ENCODE peak calls at places on chromosomes 12 and 14, in six cellular contexts. C is neural progenitor cell, A is HCT116, L is GM23248, K is IMR-90, X is MM.1S. P is an unnamed sample.

GRCh38 chr12:7031306-7031705 is 13.0 kb upstream of the LPCAT3 start:
- DNase-seq in X (no peak), C (no peak), L (no peak), K (no peak), A (no peak), P (no peak)

GRCh38 chr12:23757541-23757962 is 191.9 kb downstream of the SOX5 start:
- DNase-seq in C (peak), X (no peak), K (no peak), A (no peak), L (no peak), P (peak)

GRCh38 chr12:124484067-124484466 is 83.3 kb downstream of the NCOR2 start:
- DNase-seq in X (no peak), L (no peak), A (no peak), C (no peak), K (no peak), P (no peak)

GRCh38 chr12:69679119-69679518 is 20.0 kb downstream of the BEST3 start:
- DNase-seq in A (no peak), C (no peak), L (no peak), X (no peak), K (peak), P (peak)

GRCh38 chr14:65373671-65374039 is 38.9 kb upstream of the FUT8 start:
- DNase-seq in C (no peak), L (peak), K (no peak), A (no peak), X (no peak), P (no peak)

GRCh38 chr12:29655861-29656260 is 127.9 kb downstream of the TMTC1 start:
- DNase-seq in C (no peak), L (no peak), X (peak), A (no peak), K (peak), P (no peak)

GRCh38 chr12:90520002-90520734 is 434.8 kb downstream of the CCER1 start:
- DNase-seq in L (no peak), X (no peak), C (no peak), A (no peak), K (no peak), P (peak)

GRCh38 chr12:52557481-52557880 is 4.5 kb upstream of the KRT71 start:
- DNase-seq in X (no peak), K (no peak), C (no peak), A (no peak), L (no peak), P (no peak)

GRCh38 chr12:80268924-80269749 is 169.8 kb downstream of the OTOGL start:
- DNase-seq in K (peak), X (no peak), L (peak), C (no peak), A (peak), P (peak)

GRCh38 chr14:104094709-104095425 is 9.4 kb downstream of the ASPG start:
- DNase-seq in C (peak), A (no peak), L (peak), X (peak), K (no peak), P (peak)

GRCh38 chr12:49868952-49869815 is 26.3 kb upstream of the BCDIN3D start:
- DNase-seq in K (peak), L (peak), X (no peak), C (no peak), A (no peak), P (peak)

GRCh38 chr14:74942164-74942563 is 13.2 kb downstream of the PGF start:
- DNase-seq in A (no peak), K (no peak), L (no peak), X (no peak), C (no peak), P (no peak)

GRCh38 chr14:88914956-88915355 is 90.5 kb downstream of the TTC8 start:
- DNase-seq in A (no peak), L (no peak), K (no peak), X (no peak), C (no peak), P (no peak)

GRCh38 chr14:90341784-90342183 is 10.0 kb upstream of the NRDE2 start:
- DNase-seq in A (no peak), K (no peak), L (no peak), C (no peak), X (no peak), P (no peak)

GRCh38 chr14:48967419-48967818 is 618.8 kb downstream of the RPS29 start:
- DNase-seq in K (peak), A (no peak), L (no peak), X (no peak), C (no peak), P (no peak)

GRCh38 chr12:108949976-108950375 is 70.1 kb downstream of the DAO start:
- DNase-seq in L (no peak), A (no peak), C (no peak), K (no peak), X (no peak), P (no peak)

GRCh38 chr12:123089631-123090353 is 61.1 kb downstream of the PITPNM2 start:
- DNase-seq in L (peak), A (peak), X (no peak), C (no peak), K (peak), P (peak)

GRCh38 chr12:67909091-67909531 is 80.1 kb upstream of the IFNG-AS1 start:
- DNase-seq in C (no peak), X (no peak), A (no peak), L (peak), K (peak), P (no peak)

GRCh38 chr12:6950401-6950801 is 755 bp upstream of the PTPN6 start:
- DNase-seq in A (no peak), C (no peak), L (no peak), X (no peak), K (no peak), P (no peak)

GRCh38 chr12:84727964-84728363 is 184.6 kb downstream of the SLC6A15 start:
- DNase-seq in A (no peak), L (peak), C (no peak), X (peak), K (no peak), P (no peak)

GRCh38 chr12:97267166-97267565 is 195.4 kb upstream of the RMST start:
- DNase-seq in K (no peak), L (no peak), A (no peak), C (no peak), X (no peak), P (no peak)
- H3K4me3 ChIP-seq in K (no peak), L (no peak), A (no peak), C (no peak), X (no peak), P (no peak)

DNA sequence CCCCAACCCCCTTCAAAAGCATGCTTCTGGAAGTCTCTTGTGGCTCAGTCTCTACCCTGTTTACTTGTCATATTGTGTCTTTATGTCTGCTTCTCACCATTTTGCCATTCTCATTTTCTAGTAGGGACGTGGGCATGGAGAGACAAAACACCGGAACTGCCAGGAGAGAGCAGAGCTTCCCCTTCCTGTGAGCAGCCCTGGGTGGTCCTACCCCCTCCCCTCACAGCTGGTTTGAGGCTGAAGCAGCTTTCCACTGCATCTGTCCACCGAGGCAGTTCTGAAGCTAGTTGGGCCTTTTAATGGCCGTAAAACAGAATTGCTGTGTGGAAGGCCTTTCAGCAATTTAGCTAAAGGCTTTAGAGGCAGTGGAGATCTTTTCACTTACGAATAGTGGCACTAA is 77.0 kb downstream of the PELI2 start:
- DNase-seq in L (no peak), X (no peak), C (peak), K (no peak), A (no peak), P (no peak)
- H3K27ac ChIP-seq in L (no peak), X (peak), C (no peak), K (no peak), A (no peak), P (no peak)

GRCh38 chr12:116093915-116094314 is 183.6 kb downstream of the MED13L start:
- DNase-seq in A (no peak), X (no peak), L (peak), K (no peak), C (no peak), P (no peak)

GRCh38 chr12:116092162-116092561 is 185.3 kb downstream of the MED13L start:
- DNase-seq in C (no peak), K (no peak), X (no peak), L (no peak), A (no peak), P (no peak)

GRCh38 chr12:116091579-116091978 is 185.9 kb downstream of the MED13L start:
- DNase-seq in X (no peak), L (peak), K (no peak), A (no peak), C (no peak), P (no peak)

GRCh38 chr12:116094475-116094874 is 183.0 kb downstream of the MED13L start:
- DNase-seq in L (no peak), A (no peak), C (no peak), X (no peak), K (no peak), P (no peak)

DNA sequence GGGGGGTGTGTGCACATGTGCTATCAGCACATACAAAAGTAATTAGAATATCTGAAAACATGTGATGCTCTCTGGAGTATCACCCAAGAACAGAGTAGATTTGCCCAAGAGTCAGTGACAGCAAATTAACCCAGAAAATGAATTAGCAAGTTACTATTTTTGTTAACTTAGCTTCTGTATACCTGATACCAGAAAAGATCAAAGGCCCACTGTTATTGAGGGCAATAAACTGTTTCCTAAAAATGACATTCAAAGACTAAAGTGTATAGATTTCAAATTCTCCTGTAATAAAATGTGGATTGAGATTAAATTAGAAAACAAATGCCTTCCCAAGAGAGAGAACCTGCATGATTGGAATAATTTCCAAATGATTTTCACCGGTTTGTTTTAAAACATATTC is 184.7 kb downstream of the MED13L start:
- DNase-seq in X (no peak), A (no peak), L (no peak), C (no peak), K (no peak), P (no peak)
- H3K9ac ChIP-seq in X (no peak), A (no peak), L (no peak), C (no peak), K (no peak), P (no peak)

DNA sequence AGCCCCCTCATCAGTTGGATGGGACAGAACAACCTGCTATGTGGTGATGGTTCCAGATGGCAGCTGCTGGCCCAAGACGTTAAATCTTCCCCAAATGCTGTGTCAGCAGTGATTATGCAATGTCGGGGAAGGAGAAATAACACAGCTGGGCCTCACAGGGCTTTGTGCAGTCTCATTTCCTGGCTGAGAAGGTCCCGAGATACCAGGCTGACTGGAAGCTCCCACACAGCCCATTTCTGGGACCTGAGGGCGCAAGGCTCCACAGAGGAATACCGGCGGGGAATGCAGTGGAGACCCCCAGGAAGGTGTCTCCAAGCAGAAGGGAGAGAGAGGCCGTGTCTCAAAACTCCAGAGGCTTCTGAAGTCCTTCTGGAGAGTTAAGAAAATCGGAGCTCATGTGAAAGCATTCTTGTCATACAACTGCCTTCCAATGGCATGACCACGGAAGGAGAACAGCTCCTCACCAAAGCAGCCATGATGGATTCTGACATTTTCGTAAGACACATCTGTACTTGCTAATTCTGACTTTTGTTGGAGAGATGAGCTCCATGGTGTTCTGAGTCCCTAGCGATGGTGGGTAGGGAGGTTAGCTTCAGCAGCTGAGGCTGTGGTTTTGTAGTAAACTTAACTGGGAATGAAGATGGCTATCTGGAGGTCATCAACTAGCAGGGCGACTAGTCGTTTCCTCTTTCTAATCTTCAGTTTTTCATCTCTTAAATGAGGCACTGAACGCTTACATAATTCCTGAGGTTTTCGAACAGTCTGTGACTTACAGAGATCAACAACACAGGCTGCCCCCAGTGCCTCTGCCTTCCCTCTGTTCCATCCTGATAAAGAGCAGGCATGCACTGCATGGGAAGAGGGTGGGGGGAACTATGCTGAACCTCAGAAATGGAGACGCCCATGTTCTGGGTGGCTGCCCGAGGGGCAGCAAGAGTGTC is 28.4 kb upstream of the DICER1 start:
- DNase-seq in K (peak), X (no peak), C (no peak), L (peak), A (no peak), P (peak)
- H3K4me3 ChIP-seq in K (no peak), X (no peak), C (no peak), L (no peak), A (no peak), P (no peak)

GRCh38 chr14:22846811-22847307 is 10.5 kb downstream of the MMP14 start:
- DNase-seq in L (no peak), X (no peak), A (no peak), K (no peak), C (no peak), P (no peak)
- H3K27ac ChIP-seq in L (peak), X (no peak), A (no peak), K (peak), C (no peak), P (peak)

DNA sequence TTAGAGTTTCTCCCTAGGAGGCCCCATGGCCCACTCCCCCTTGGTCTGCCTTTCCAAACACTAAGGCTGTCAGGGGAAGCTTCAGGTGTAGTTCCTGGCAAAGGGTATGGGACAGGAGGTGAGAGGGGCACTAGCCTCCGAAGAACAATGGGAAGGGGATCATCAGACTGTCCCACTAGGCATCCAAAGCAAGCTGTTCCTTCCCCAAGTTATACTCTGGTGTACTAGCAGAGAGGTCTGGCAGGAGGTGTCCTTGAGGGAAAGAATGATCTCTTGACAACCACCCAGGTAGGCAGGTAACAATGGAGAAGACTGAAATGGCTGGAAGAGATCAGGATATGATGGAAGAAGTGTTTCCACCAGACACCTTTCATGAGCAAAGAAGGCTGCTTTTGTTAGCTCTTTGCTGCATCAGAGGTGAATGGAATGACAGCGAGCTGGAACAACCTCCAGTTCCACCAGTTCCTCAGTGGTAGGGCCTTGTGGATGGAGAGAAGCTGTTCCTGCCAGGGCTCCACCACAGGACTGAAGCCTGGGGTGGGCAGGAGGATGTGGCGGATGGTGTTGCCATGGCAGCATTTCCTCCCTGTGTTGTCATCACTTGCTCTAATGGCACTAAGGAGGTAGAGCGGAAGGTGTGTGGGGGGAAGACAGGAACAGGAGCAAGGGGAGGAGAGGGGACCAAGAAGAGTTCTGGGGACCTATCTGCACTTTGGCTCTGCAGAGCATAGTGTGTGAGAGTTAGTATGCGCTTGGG is 2.3 kb upstream of the AGAP2 start:
- DNase-seq in K (no peak), C (no peak), X (peak), L (no peak), A (no peak), P (peak)
- H3K9ac ChIP-seq in K (no peak), C (no peak), X (peak), L (no peak), A (peak), P (no peak)

GRCh38 chr12:112126916-112127315 is 1.6 kb downstream of the TRAFD1 start:
- DNase-seq in K (peak), X (no peak), A (no peak), L (peak), C (no peak), P (no peak)
- H3K4me3 ChIP-seq in K (peak), X (no peak), A (no peak), L (peak), C (no peak), P (no peak)